ENCODE peak calls at places on chromosomes 16 and 17, in eight cellular contexts. N is fibroblast of mammary gland, M is cerebellum, D is dermis microvascular lymphatic vessel endothelial cell, J is dermis blood vessel endothelial cell, Z is OCI-M1, F is iPS-NIHi11, C is Right ventricle myocardium superior. E is an unnamed sample.
A peak's percentile ranks its signal among the peaks of the same experiment; 100 is the strongest.

GRCh38 chr16:87965973-87966667 is 14.9 kb downstream of the BANP start:
- DNase-seq in N (peak; percentile 69), M (no peak), D (no peak), J (no peak), Z (no peak), F (no peak), C (no peak), E (no peak)

GRCh38 chr17:78664476-78665384 is 87.5 kb upstream of the DNAH17 start:
- DNase-seq in N (peak; percentile 51), M (no peak), D (peak; percentile 89), J (peak; percentile 88), Z (peak; percentile 35), F (no peak), C (no peak), E (no peak)

GRCh38 chr17:80770881-80771611 is 220.6 kb upstream of the CHMP6 start:
- DNase-seq in N (no peak), M (no peak), D (no peak), J (no peak), Z (no peak), F (no peak), C (no peak), E (no peak)

GRCh38 chr17:74354123-74354522 is 7.5 kb downstream of the BTBD17 start:
- DNase-seq in N (peak; percentile 11), M (no peak), D (peak; percentile 36), J (peak; percentile 71), Z (peak; percentile 75), F (peak; percentile 89), C (peak; percentile 57), E (peak; percentile 73)

GRCh38 chr17:37650419-37651003 is 7.3 kb upstream of the DDX52 start:
- DNase-seq in N (peak; percentile 68), M (peak; percentile 32), D (peak; percentile 66), J (peak; percentile 70), Z (peak; percentile 70), F (peak; percentile 52), C (no peak), E (no peak)

GRCh38 chr16:17303101-17303500 is 167.7 kb downstream of the XYLT1 start:
- DNase-seq in N (no peak), M (no peak), D (no peak), J (no peak), Z (no peak), F (no peak), C (no peak), E (no peak)

GRCh38 chr17:28745052-28745776 is 1.4 kb downstream of the TRAF4 start:
- DNase-seq in N (peak; percentile 39), M (peak; percentile 43), D (peak; percentile 65), J (peak; percentile 75), Z (peak; percentile 68), F (peak; percentile 25), C (peak; percentile 54), E (no peak)

GRCh38 chr17:57697891-57698708 is 47.0 kb downstream of the CCDC182 start:
- DNase-seq in N (no peak), M (no peak), D (no peak), J (no peak), Z (no peak), F (peak; percentile 42), C (no peak), E (no peak)

GRCh38 chr17:57620576-57620975 is 124.5 kb downstream of the CCDC182 start:
- DNase-seq in N (no peak), M (no peak), D (no peak), J (no peak), Z (no peak), F (no peak), C (no peak), E (no peak)

GRCh38 chr17:9255838-9256237 is 234.5 kb downstream of the NTN1 start:
- DNase-seq in N (peak; percentile 27), M (no peak), D (no peak), J (no peak), Z (no peak), F (no peak), C (no peak), E (no peak)

GRCh38 chr17:42272162-42272561 is 4.0 kb downstream of the STAT5B start:
- DNase-seq in N (no peak), M (no peak), D (no peak), J (no peak), Z (peak; percentile 35), F (no peak), C (no peak), E (no peak)

GRCh38 chr16:53207810-53208752 is 153.3 kb downstream of the CHD9 start:
- DNase-seq in N (peak; percentile 89), M (peak; percentile 81), D (peak; percentile 85), J (peak; percentile 83), Z (peak; percentile 85), F (peak; percentile 82), C (no peak), E (peak; percentile 48)

GRCh38 chr17:61410100-61410551 is 10.5 kb downstream of the TBX2 start:
- DNase-seq in N (no peak), M (no peak), D (no peak), J (no peak), Z (no peak), F (no peak), C (peak; percentile 35), E (no peak)

GRCh38 chr16:15037745-15038144 is 18.1 kb downstream of the NTAN1 start:
- DNase-seq in N (no peak), M (no peak), D (no peak), J (no peak), Z (peak; percentile 33), F (no peak), C (no peak), E (no peak)

GRCh38 chr16:58459344-58460218 is 40.4 kb upstream of the NDRG4 start:
- DNase-seq in N (peak; percentile 75), M (peak; percentile 63), D (peak; percentile 93), J (peak; percentile 88), Z (peak; percentile 30), F (no peak), C (no peak), E (no peak)

GRCh38 chr16:84518804-84519341 is 14.4 kb upstream of the MEAK7 start:
- DNase-seq in N (no peak), M (no peak), D (no peak), J (no peak), Z (no peak), F (no peak), C (no peak), E (no peak)

GRCh38 chr17:40095944-40096791 is 4.2 kb downstream of the NR1D1 start:
- DNase-seq in N (peak; percentile 85), M (no peak), D (peak; percentile 74), J (peak; percentile 52), Z (no peak), F (no peak), C (peak; percentile 72), E (peak; percentile 97)

GRCh38 chr16:6946802-6947201 is 385.8 kb upstream of the RBFOX1 start:
- DNase-seq in N (no peak), M (no peak), D (no peak), J (no peak), Z (no peak), F (no peak), C (no peak), E (no peak)

GRCh38 chr17:47843391-47843730 is 2.3 kb upstream of the SCRN2 start:
- DNase-seq in N (no peak), M (no peak), D (no peak), J (no peak), Z (no peak), F (no peak), C (no peak), E (no peak)

GRCh38 chr16:26645629-26646028 is 421.1 kb upstream of the C16orf82 start:
- DNase-seq in N (no peak), M (no peak), D (no peak), J (no peak), Z (peak; percentile 1), F (peak; percentile 66), C (no peak), E (no peak)

GRCh38 chr17:27354051-27354490 is 60.2 kb downstream of the WSB1 start:
- DNase-seq in N (no peak), M (no peak), D (no peak), J (no peak), Z (no peak), F (no peak), C (no peak), E (no peak)

GRCh38 chr17:59888145-59888750 is 4.5 kb downstream of the TUBD1 start:
- DNase-seq in N (no peak), M (no peak), D (no peak), J (no peak), Z (no peak), F (no peak), C (no peak), E (no peak)

GRCh38 chr16:50296807-50297206 is 30.5 kb downstream of the ADCY7 start:
- DNase-seq in N (no peak), M (no peak), D (no peak), J (no peak), Z (no peak), F (no peak), C (peak; percentile 34), E (no peak)

GRCh38 chr17:55709984-55710383 is 12.7 kb downstream of the TMEM100 start:
- DNase-seq in N (no peak), M (no peak), D (no peak), J (no peak), Z (no peak), F (no peak), C (no peak), E (no peak)

GRCh38 chr16:77782694-77783093 is 5.7 kb upstream of the VAT1L start:
- DNase-seq in N (peak; percentile 46), M (no peak), D (no peak), J (peak; percentile 44), Z (no peak), F (no peak), C (no peak), E (no peak)

GRCh38 chr17:81635973-81636504 is 873 bp downstream of the NPLOC4 start:
- DNase-seq in N (peak; percentile 63), M (no peak), D (no peak), J (no peak), Z (peak; percentile 57), F (no peak), C (no peak), E (no peak)

GRCh38 chr17:50151937-50152547 is 1.6 kb upstream of the PPP1R9B start:
- DNase-seq in N (peak; percentile 86), M (peak; percentile 94), D (peak; percentile 89), J (peak; percentile 90), Z (peak; percentile 91), F (peak; percentile 84), C (peak; percentile 87), E (peak; percentile 67)

GRCh38 chr17:1906622-1907021 is 76.8 kb downstream of the RPA1 start:
- DNase-seq in N (no peak), M (no peak), D (no peak), J (no peak), Z (no peak), F (no peak), C (no peak), E (no peak)

GRCh38 chr16:84156342-84156784 is 11.3 kb downstream of the DNAAF1 start:
- DNase-seq in N (peak; percentile 20), M (no peak), D (no peak), J (no peak), Z (peak; percentile 34), F (no peak), C (no peak), E (no peak)

GRCh38 chr17:58254803-58255202 is 16.4 kb downstream of the LPO start:
- DNase-seq in N (no peak), M (no peak), D (no peak), J (no peak), Z (no peak), F (peak; percentile 69), C (no peak), E (no peak)

GRCh38 chr17:78724544-78724943 is 57.5 kb downstream of the CYTH1 start:
- DNase-seq in N (no peak), M (peak; percentile 79), D (no peak), J (peak; percentile 23), Z (no peak), F (peak; percentile 60), C (peak; percentile 53), E (no peak)

GRCh38 chr16:78591682-78592103 is 492.2 kb downstream of the WWOX start:
- DNase-seq in N (no peak), M (no peak), D (no peak), J (no peak), Z (no peak), F (no peak), C (no peak), E (no peak)

GRCh38 chr16:51637744-51638100 is 486.7 kb upstream of the SALL1 start:
- DNase-seq in N (peak; percentile 36), M (no peak), D (no peak), J (no peak), Z (peak; percentile 1), F (no peak), C (no peak), E (no peak)

GRCh38 chr17:15261818-15262290 is 3.3 kb downstream of the PMP22 start:
- DNase-seq in N (no peak), M (no peak), D (peak; percentile 51), J (peak; percentile 53), Z (no peak), F (no peak), C (no peak), E (no peak)

E was measured in GM12892.